ENCODE peak calls at places on chromosomes 6 and 20, in six cellular contexts. One of them, this sample, is unnamed.

GRCh38 chr6:108655840-108656650 is 95.3 kb downstream of the FOXO3 start:
- DNase-seq in T-helper 2 cell: no peak
- DNase-seq in DMS153: no peak
- DNase-seq in stimulated activated naive CD8-positive, alpha-beta T cell treated with anti-CD3 and anti-CD28 coated beads, Interleukin-15, amount 100 ng/mL, for 72 hours: no peak
- DNase-seq in aorta: no peak
- DNase-seq in GM23248: peak
- DNase-seq in this sample: no peak

GRCh38 chr20:16654858-16655257 is 75.0 kb upstream of the SNRPB2 start:
- DNase-seq in DMS153: peak
- DNase-seq in GM23248: no peak
- DNase-seq in stimulated activated naive CD8-positive, alpha-beta T cell treated with anti-CD3 and anti-CD28 coated beads, Interleukin-15, amount 100 ng/mL, for 72 hours: no peak
- DNase-seq in aorta: no peak
- DNase-seq in T-helper 2 cell: no peak
- DNase-seq in this sample: no peak

GRCh38 chr6:144657691-144658090 is 372.6 kb downstream of the UTRN start:
- DNase-seq in T-helper 2 cell: no peak
- DNase-seq in aorta: no peak
- DNase-seq in DMS153: peak
- DNase-seq in stimulated activated naive CD8-positive, alpha-beta T cell treated with anti-CD3 and anti-CD28 coated beads, Interleukin-15, amount 100 ng/mL, for 72 hours: no peak
- DNase-seq in GM23248: no peak
- DNase-seq in this sample: no peak

GRCh38 chr20:50170549-50171220 is 17.2 kb upstream of the PEDS1 start:
- DNase-seq in stimulated activated naive CD8-positive, alpha-beta T cell treated with anti-CD3 and anti-CD28 coated beads, Interleukin-15, amount 100 ng/mL, for 72 hours: no peak
- DNase-seq in DMS153: no peak
- DNase-seq in aorta: no peak
- DNase-seq in GM23248: no peak
- DNase-seq in T-helper 2 cell: no peak
- DNase-seq in this sample: no peak

GRCh38 chr6:166939894-166940293 is 16.5 kb downstream of the RNASET2 start:
- DNase-seq in aorta: no peak
- DNase-seq in DMS153: no peak
- DNase-seq in GM23248: no peak
- DNase-seq in stimulated activated naive CD8-positive, alpha-beta T cell treated with anti-CD3 and anti-CD28 coated beads, Interleukin-15, amount 100 ng/mL, for 72 hours: no peak
- DNase-seq in T-helper 2 cell: no peak
- DNase-seq in this sample: no peak

GRCh38 chr20:63946986-63947637 is 9.1 kb downstream of the UCKL1 start:
- DNase-seq in GM23248: no peak
- DNase-seq in DMS153: no peak
- DNase-seq in T-helper 2 cell: no peak
- DNase-seq in stimulated activated naive CD8-positive, alpha-beta T cell treated with anti-CD3 and anti-CD28 coated beads, Interleukin-15, amount 100 ng/mL, for 72 hours: no peak
- DNase-seq in aorta: no peak
- DNase-seq in this sample: peak

GRCh38 chr6:136090929-136091328 is 159.2 kb downstream of the MTFR2 start:
- DNase-seq in DMS153: no peak
- DNase-seq in T-helper 2 cell: no peak
- DNase-seq in GM23248: peak
- DNase-seq in aorta: no peak
- DNase-seq in stimulated activated naive CD8-positive, alpha-beta T cell treated with anti-CD3 and anti-CD28 coated beads, Interleukin-15, amount 100 ng/mL, for 72 hours: no peak
- DNase-seq in this sample: no peak

GRCh38 chr20:43662943-43663655 is 3.8 kb upstream of the MYBL2 start:
- DNase-seq in stimulated activated naive CD8-positive, alpha-beta T cell treated with anti-CD3 and anti-CD28 coated beads, Interleukin-15, amount 100 ng/mL, for 72 hours: no peak
- DNase-seq in GM23248: peak
- DNase-seq in DMS153: no peak
- DNase-seq in T-helper 2 cell: no peak
- DNase-seq in aorta: peak
- DNase-seq in this sample: no peak

This sample was measured in psoas muscle.